ENCODE peak calls at places on chromosome X, in ten cellular contexts. I is CD8-positive, alpha-beta T cell; K is thyroid gland; T is lung; M is IMR-90; R is tibial artery; P is foreskin fibroblast; D is AG10803; C is CD4-positive, CD25-positive, alpha-beta regulatory T cell; E is HFF-Myc. G is an unnamed sample.

GRCh38 chrX:77564824-77565223 is 117.6 kb downstream of the FGF16 start:
- DNase-seq in M (peak), R (no peak), C (no peak), P (peak), K (no peak), T (no peak), E (no peak), D (no peak), I (no peak), G (peak)

GRCh38 chrX:29841750-29842149 is 373.6 kb upstream of the MAGEB2 start:
- DNase-seq in M (peak), C (no peak), E (no peak), K (no peak), I (no peak), P (peak), D (peak), T (no peak), R (no peak), G (peak)

GRCh38 chrX:123731987-123732678 is 719 bp downstream of the THOC2 start:
- DNase-seq in I (peak), R (peak), E (no peak), P (peak), D (no peak), M (peak), T (peak), C (no peak), K (peak), G (peak)

GRCh38 chrX:9312922-9313867 is 151.7 kb upstream of the TBL1X start:
- DNase-seq in M (no peak), K (peak), T (peak), P (no peak), I (peak), E (no peak), D (no peak), R (peak), C (peak), G (no peak)

GRCh38 chrX:7159132-7159861 is 11.3 kb upstream of the PUDP start:
- DNase-seq in I (no peak), R (no peak), M (no peak), P (peak), K (peak), D (peak), E (no peak), T (peak), C (no peak), G (no peak)

GRCh38 chrX:53681661-53682060 is 4.9 kb downstream of the HUWE1 start:
- DNase-seq in T (no peak), C (peak), K (no peak), D (no peak), R (no peak), P (peak), E (no peak), I (no peak), M (peak), G (peak)

GRCh38 chrX:119775517-119776238 is 15.8 kb downstream of the RPL39 start:
- DNase-seq in C (no peak), P (no peak), K (no peak), E (no peak), I (no peak), R (no peak), M (no peak), T (no peak), D (no peak), G (no peak)

GRCh38 chrX:40573763-40574162 is 7.0 kb upstream of the ATP6AP2 start:
- DNase-seq in T (no peak), D (peak), R (no peak), C (peak), P (peak), E (no peak), K (no peak), M (peak), I (no peak), G (peak)

GRCh38 chrX:101550825-101551767 is 749 bp downstream of the ARMCX1 start:
- DNase-seq in E (no peak), T (peak), C (no peak), K (peak), D (peak), I (no peak), M (peak), P (peak), R (peak), G (peak)

GRCh38 chrX:154443479-154443910 is 446 bp upstream of the FAM50A start:
- DNase-seq in D (no peak), T (no peak), R (no peak), K (peak), I (no peak), C (no peak), P (peak), E (no peak), M (no peak), G (peak)

GRCh38 chrX:124217289-124218251 is 114.9 kb upstream of the TEX13D start:
- DNase-seq in T (no peak), P (peak), K (no peak), C (peak), I (peak), R (no peak), E (peak), D (peak), M (no peak), G (no peak)

GRCh38 chrX:119981286-119982070 is 37.9 kb upstream of the NKAP start:
- DNase-seq in R (no peak), C (peak), T (no peak), D (peak), K (peak), M (peak), P (peak), I (no peak), E (peak), G (peak)

GRCh38 chrX:35461164-35461563 is 337.0 kb upstream of the MAGEB16 start:
- DNase-seq in D (no peak), C (no peak), T (no peak), M (no peak), E (no peak), R (no peak), K (no peak), I (no peak), P (no peak), G (no peak)

DNA sequence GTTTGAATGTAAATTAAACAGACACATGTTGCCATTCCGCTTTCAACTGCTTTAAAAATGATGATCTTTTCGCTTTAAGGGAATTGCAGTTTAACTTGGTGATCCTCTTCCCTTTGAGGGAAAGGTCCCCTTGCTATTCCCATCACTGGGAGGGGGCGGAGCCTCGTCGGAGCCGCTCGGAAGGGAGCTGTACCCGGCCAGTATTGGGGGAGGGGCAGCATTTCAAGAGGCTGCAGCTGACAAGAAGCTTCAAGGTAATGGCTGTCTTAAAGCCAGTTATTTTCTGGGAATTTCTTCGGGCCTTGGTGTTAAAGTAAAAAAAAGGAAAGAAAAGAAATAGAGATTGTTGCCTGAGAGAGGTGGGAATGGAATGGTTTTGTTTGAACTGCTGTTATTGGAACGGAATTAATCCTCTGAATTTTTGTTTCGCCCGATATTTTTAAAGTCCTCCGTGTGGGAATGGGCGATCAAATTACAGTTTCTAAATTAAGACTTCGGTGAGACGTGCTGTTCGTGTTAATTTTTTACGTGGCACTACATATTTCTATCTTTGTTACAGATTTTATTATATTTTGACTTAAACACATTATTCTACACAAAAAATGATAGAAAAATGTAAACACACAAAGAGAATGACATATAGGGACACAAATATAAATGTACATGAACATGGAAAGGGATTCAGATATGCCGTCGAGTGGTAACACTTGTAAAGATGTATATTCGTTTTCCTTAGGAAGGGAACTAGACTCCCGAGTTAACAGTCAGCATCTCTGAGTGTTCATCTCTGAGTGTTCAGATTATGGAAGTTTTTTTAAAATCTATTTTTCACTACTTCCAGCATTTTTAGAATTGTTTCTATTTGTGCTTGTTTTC is 9.2 kb downstream of the PWWP3B start:
- DNase-seq in D (no peak), K (peak), R (no peak), E (no peak), T (no peak), P (peak), M (no peak), I (no peak), C (no peak), G (peak)
- H3K4me3 ChIP-seq in D (no peak), K (no peak), R (no peak), E (no peak), T (no peak), P (no peak), M (no peak), I (no peak), C (no peak), G (peak)

GRCh38 chrX:131763674-131764073 is 219.8 kb downstream of the OR13H1 start:
- DNase-seq in R (no peak), T (peak), D (peak), E (no peak), I (no peak), C (peak), P (no peak), M (peak), K (no peak), G (peak)
- H3K4me3 ChIP-seq in R (no peak), T (peak), D (no peak), E (no peak), I (no peak), C (peak), P (no peak), M (peak), K (no peak), G (peak)

GRCh38 chrX:129679856-129680255 is 25.1 kb upstream of the APLN start:
- DNase-seq in E (no peak), D (no peak), I (no peak), M (peak), T (no peak), C (no peak), K (no peak), P (no peak), R (no peak), G (no peak)

GRCh38 chrX:129682979-129683378 is 28.2 kb upstream of the APLN start:
- DNase-seq in P (no peak), K (no peak), C (no peak), D (no peak), T (no peak), M (no peak), R (no peak), E (no peak), I (no peak), G (no peak)

GRCh38 chrX:129678176-129678880 is 23.6 kb upstream of the APLN start:
- DNase-seq in C (peak), K (peak), E (no peak), I (peak), P (peak), M (no peak), D (peak), R (peak), T (peak), G (no peak)
- H3K4me3 ChIP-seq in C (peak), K (no peak), E (peak), I (peak), P (peak), M (peak), D (peak), R (peak), T (peak), G (peak)

GRCh38 chrX:75154871-75155270 is 1.2 kb downstream of the ABCB7 start:
- DNase-seq in M (no peak), K (no peak), E (no peak), C (no peak), R (no peak), I (no peak), P (no peak), D (no peak), T (no peak), G (no peak)
- H3K4me3 ChIP-seq in M (no peak), K (no peak), E (no peak), C (peak), R (no peak), I (no peak), P (no peak), D (no peak), T (no peak), G (no peak)

GRCh38 chrX:150696264-150696789 is 3.1 kb downstream of the MTMR1 start:
- DNase-seq in E (no peak), R (no peak), K (no peak), I (no peak), C (peak), T (no peak), D (no peak), M (no peak), P (no peak), G (no peak)
- H3K4me3 ChIP-seq in E (no peak), R (no peak), K (no peak), I (no peak), C (peak), T (no peak), D (no peak), M (no peak), P (no peak), G (no peak)

GRCh38 chrX:1336331-1337143 is at the start of gene IL3RA:
- DNase-seq in C (peak), R (peak), M (no peak), D (peak), K (no peak), I (no peak), T (peak), P (peak), E (no peak), G (peak)
- H3K4me3 ChIP-seq in C (peak), R (peak), M (no peak), D (peak), K (no peak), I (peak), T (peak), P (peak), E (peak), G (peak)

GRCh38 chrX:129678881-129679195 is 24.1 kb upstream of the APLN start:
- DNase-seq in K (no peak), R (no peak), T (no peak), C (no peak), D (no peak), P (no peak), E (no peak), I (no peak), M (no peak), G (no peak)
- H3K4me3 ChIP-seq in K (no peak), R (peak), T (no peak), C (peak), D (no peak), P (peak), E (peak), I (peak), M (no peak), G (no peak)

GRCh38 chrX:49165901-49166881 is 3.6 kb downstream of the MAGIX start:
- DNase-seq in T (peak), C (peak), I (peak), D (peak), M (peak), R (peak), K (peak), P (peak), E (no peak), G (peak)

GRCh38 chrX:49160908-49161307 is 1.6 kb upstream of the MAGIX start:
- DNase-seq in R (no peak), P (no peak), T (no peak), K (no peak), I (no peak), C (no peak), M (no peak), E (no peak), D (no peak), G (no peak)

GRCh38 chrX:49162620-49163019 is at the start of gene MAGIX:
- DNase-seq in P (no peak), R (no peak), C (no peak), T (no peak), M (no peak), K (peak), I (no peak), E (no peak), D (no peak), G (no peak)

GRCh38 chrX:49164589-49165360 is 2.2 kb downstream of the MAGIX start:
- DNase-seq in K (no peak), T (no peak), P (no peak), D (no peak), R (no peak), C (no peak), I (no peak), E (no peak), M (no peak), G (no peak)

DNA sequence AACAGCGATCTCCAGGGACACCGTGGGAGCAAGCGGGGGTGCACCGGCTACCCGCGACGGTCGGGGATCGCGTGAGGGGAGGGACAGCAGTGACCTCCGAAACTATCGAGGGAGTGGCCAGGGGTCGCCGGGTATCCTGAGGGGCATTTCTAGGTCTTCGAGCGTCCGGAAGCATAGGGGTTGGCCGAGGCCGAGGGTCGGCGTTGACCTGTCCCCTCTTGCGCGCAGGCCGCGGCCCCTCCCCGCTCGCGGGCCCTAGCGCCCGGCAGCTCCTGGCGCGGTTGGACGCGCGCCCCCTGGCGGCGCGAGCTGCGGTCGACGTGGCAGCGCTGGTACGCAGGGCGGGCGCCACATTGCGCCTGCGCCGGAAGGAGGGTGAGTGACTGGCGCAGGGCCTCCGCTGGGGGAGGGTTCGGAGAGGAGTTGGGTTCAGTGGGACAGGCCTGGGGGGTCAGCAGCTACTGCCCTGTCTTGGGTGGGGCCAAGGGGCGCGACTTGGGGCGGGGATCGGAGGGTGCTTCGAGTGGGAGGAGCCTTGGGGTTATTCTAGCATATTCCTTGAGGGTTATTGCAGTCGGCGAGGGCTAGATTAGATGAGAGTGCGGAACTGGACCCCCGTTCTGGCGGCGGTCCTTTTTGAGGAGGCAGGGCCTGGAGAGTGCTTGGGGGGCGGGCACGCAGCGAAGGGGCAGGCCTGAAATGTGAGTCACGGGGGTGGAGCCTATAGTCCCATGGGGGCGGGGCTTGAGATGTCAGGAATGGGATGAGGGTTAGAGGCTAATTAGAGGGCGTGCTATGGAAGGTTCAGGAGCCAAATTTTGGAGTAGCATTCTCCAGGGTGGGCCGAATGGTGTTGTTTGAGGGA is 1.2 kb downstream of the MAGIX start:
- DNase-seq in P (peak), I (peak), R (peak), K (peak), M (peak), C (peak), D (peak), E (no peak), T (peak), G (peak)
- H3K4me3 ChIP-seq in P (peak), I (peak), R (peak), K (no peak), M (peak), C (no peak), D (peak), E (peak), T (peak), G (peak)

GRCh38 chrX:373641-374471 is 12.9 kb downstream of the PPP2R3B start:
- DNase-seq in M (peak), T (no peak), I (no peak), P (peak), D (peak), C (peak), R (no peak), E (no peak), K (peak), G (no peak)
- H3K4me3 ChIP-seq in M (peak), T (no peak), I (peak), P (peak), D (peak), C (no peak), R (peak), E (peak), K (no peak), G (peak)

GRCh38 chrX:23223169-23223568 is 111.5 kb upstream of the PTCHD1 start:
- DNase-seq in T (no peak), K (no peak), R (no peak), E (no peak), D (no peak), M (no peak), C (no peak), I (no peak), P (no peak), G (no peak)

GRCh38 chrX:23228950-23229448 is 105.7 kb upstream of the PTCHD1 start:
- DNase-seq in K (peak), D (no peak), I (no peak), T (peak), P (no peak), M (no peak), E (no peak), C (no peak), R (no peak), G (no peak)

GRCh38 chrX:23228454-23228853 is 106.2 kb upstream of the PTCHD1 start:
- DNase-seq in P (no peak), M (no peak), E (no peak), D (no peak), R (no peak), T (no peak), C (no peak), K (no peak), I (no peak), G (no peak)
- H3K4me3 ChIP-seq in P (no peak), M (no peak), E (no peak), D (no peak), R (no peak), T (no peak), C (no peak), K (no peak), I (no peak), G (no peak)

G was measured in fibroblast of villous mesenchyme.